ENCODE peak calls at places on chromosome 5, in nine cellular contexts. D is IMR-90; K is psoas muscle; E is sigmoid colon; J is naive thymus-derived CD4-positive, alpha-beta T cell; H is aorta; S is small intestine; W is Peyer's patch; Y is ovary. P is an unnamed sample. For H3K4me1, the result is how much of the 10 kb centered on the place peaks cover.

GRCh38 chr5:110865400-110866094 is 126.7 kb downstream of the SLC25A46 start:
- DNase-seq in D (peak), K (no peak), E (no peak), J (no peak), H (no peak), S (no peak), W (no peak), Y (no peak), P (no peak)

GRCh38 chr5:91052977-91053732 is 330.0 kb downstream of the ARRDC3 start:
- DNase-seq in D (no peak), K (no peak), E (no peak), J (no peak), H (no peak), S (no peak), W (no peak), Y (no peak), P (no peak)

GRCh38 chr5:132293066-132293991 is 865 bp upstream of the SLC22A4 start:
- DNase-seq in D (peak), K (peak), E (peak), J (peak), H (peak), S (peak), W (peak), Y (peak), P (peak)

GRCh38 chr5:59745422-59745863 is 148.1 kb downstream of the PDE4D start:
- DNase-seq in D (peak), K (peak), E (peak), J (no peak), H (no peak), S (no peak), W (peak), Y (no peak), P (no peak)

GRCh38 chr5:101543780-101544179 is 640.7 kb upstream of the ST8SIA4 start:
- DNase-seq in D (peak), K (no peak), E (no peak), J (no peak), H (no peak), S (no peak), W (no peak), Y (no peak), P (no peak)

GRCh38 chr5:154296525-154297159 is 106.1 kb downstream of the GALNT10 start:
- DNase-seq in D (no peak), K (no peak), E (no peak), J (no peak), H (no peak), S (peak), W (no peak), Y (no peak), P (no peak)

GRCh38 chr5:4511996-4512656 is 628.0 kb upstream of the ADAMTS16 start:
- DNase-seq in D (no peak), K (no peak), E (no peak), J (no peak), H (no peak), S (peak), W (no peak), Y (no peak), P (no peak)

GRCh38 chr5:35263266-35263665 is 33.0 kb upstream of the PRLR start:
- DNase-seq in D (no peak), K (no peak), E (no peak), J (no peak), H (no peak), S (no peak), W (no peak), Y (no peak), P (no peak)

GRCh38 chr5:158287643-158288228 is 428.8 kb upstream of the CLINT1 start:
- DNase-seq in D (peak), K (no peak), E (peak), J (no peak), H (no peak), S (no peak), W (peak), Y (peak), P (no peak)

GRCh38 chr5:170311856-170312405 is 14.4 kb upstream of the LCP2 start:
- DNase-seq in D (no peak), K (no peak), E (no peak), J (no peak), H (no peak), S (no peak), W (no peak), Y (no peak), P (no peak)

GRCh38 chr5:65943771-65944170 is 17.4 kb downstream of the ERBIN start:
- DNase-seq in D (no peak), K (no peak), E (no peak), J (no peak), H (no peak), S (no peak), W (no peak), Y (no peak), P (no peak)

GRCh38 chr5:65933295-65933694 is 6.9 kb downstream of the ERBIN start:
- DNase-seq in D (no peak), K (no peak), E (no peak), J (no peak), H (no peak), S (no peak), W (no peak), Y (no peak), P (no peak)

GRCh38 chr5:65932676-65933075 is 6.3 kb downstream of the ERBIN start:
- DNase-seq in D (no peak), K (no peak), E (no peak), J (no peak), H (no peak), S (no peak), W (no peak), Y (no peak), P (no peak)

DNA sequence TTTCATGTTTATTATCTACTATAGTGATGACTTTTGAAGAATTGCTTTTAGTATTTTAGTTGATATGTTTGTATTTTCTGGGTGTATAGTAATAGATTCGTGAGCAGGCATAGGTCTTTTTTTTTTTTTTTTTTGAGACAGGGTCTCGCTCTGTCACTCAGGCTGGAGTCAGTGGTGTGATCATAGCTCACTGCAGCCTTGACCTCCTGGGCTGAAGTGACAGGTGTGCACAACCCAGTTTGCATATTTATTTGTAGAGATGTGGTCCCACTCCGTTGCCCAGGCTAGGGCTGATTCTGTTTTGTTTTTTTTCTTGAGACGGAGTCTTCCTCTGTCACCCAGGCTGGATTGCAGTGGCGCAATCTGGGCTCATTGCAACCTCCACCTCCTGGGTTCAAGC is 11.9 kb downstream of the ERBIN start:
- DNase-seq in D (no peak), K (no peak), E (no peak), J (no peak), H (no peak), S (no peak), W (no peak), Y (no peak), P (no peak)
- H3K4me1 ChIP-seq in D (under half), K (under half), E (under half), J (under half), H (under half), S (under half), W (under half), Y (under half), P (under half)

GRCh38 chr5:139708877-139709586 is 60.9 kb downstream of the CXXC5 start:
- DNase-seq in D (peak), K (peak), E (peak), J (no peak), H (peak), S (no peak), W (peak), Y (no peak), P (peak)
- H3K4me1 ChIP-seq in D (under half), K (under half), E (under half), J (under half), H (under half), S (under half), W (under half), Y (under half), P (under half)

GRCh38 chr5:65832603-65833228 is 93.7 kb upstream of the ERBIN start:
- DNase-seq in D (no peak), K (no peak), E (no peak), J (no peak), H (no peak), S (no peak), W (no peak), Y (no peak), P (no peak)
- H3K4me1 ChIP-seq in D (under half), K (under half), E (under half), J (under half), H (under half), S (under half), W (under half), Y (under half), P (under half)

GRCh38 chr5:56825222-56825824 is 10.0 kb downstream of the MAP3K1 start:
- DNase-seq in D (no peak), K (no peak), E (no peak), J (no peak), H (no peak), S (no peak), W (no peak), Y (no peak), P (no peak)

GRCh38 chr5:56824019-56824418 is 8.7 kb downstream of the MAP3K1 start:
- DNase-seq in D (no peak), K (no peak), E (no peak), J (no peak), H (no peak), S (no peak), W (no peak), Y (no peak), P (no peak)

GRCh38 chr5:56827043-56827442 is 11.7 kb downstream of the MAP3K1 start:
- DNase-seq in D (no peak), K (no peak), E (no peak), J (no peak), H (no peak), S (no peak), W (no peak), Y (no peak), P (no peak)

GRCh38 chr5:56829137-56829536 is 13.8 kb downstream of the MAP3K1 start:
- DNase-seq in D (peak), K (no peak), E (no peak), J (peak), H (no peak), S (no peak), W (peak), Y (no peak), P (no peak)

DNA sequence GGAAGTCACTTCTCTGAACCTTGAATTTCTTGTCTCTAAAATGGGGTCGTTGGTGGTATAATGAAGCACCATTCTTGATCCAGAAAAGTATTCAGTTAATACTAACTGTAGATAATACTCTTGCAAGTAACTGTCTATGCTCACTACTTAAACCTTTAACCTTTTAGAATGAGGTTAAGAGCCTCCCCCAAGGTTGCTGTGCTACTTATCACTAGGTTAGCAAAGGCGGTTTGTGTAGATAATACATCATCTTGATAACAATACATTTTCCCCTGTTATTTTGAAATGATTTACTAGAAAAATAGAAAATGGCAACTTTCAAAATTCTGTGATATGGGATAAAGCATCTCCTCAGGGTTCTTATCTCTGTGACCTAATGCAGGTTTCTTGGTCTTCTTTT is 12.6 kb downstream of the MAP3K1 start:
- DNase-seq in D (no peak), K (no peak), E (no peak), J (no peak), H (no peak), S (no peak), W (no peak), Y (no peak), P (no peak)
- H3K4me1 ChIP-seq in D (under half), K (under half), E (under half), J (half or more), H (under half), S (under half), W (under half), Y (under half), P (under half)

GRCh38 chr5:124742521-124742920 is 3.9 kb downstream of the ZNF608 start:
- DNase-seq in D (no peak), K (no peak), E (no peak), J (no peak), H (no peak), S (no peak), W (no peak), Y (no peak), P (no peak)

GRCh38 chr5:124740991-124741583 is 5.4 kb downstream of the ZNF608 start:
- DNase-seq in D (no peak), K (no peak), E (no peak), J (no peak), H (no peak), S (no peak), W (no peak), Y (no peak), P (no peak)

GRCh38 chr5:124743534-124744169 is 2.8 kb downstream of the ZNF608 start:
- DNase-seq in D (no peak), K (no peak), E (no peak), J (no peak), H (no peak), S (peak), W (peak), Y (no peak), P (peak)

GRCh38 chr5:124742983-124743533 is 3.4 kb downstream of the ZNF608 start:
- DNase-seq in D (peak), K (peak), E (peak), J (no peak), H (no peak), S (peak), W (peak), Y (peak), P (no peak)

GRCh38 chr5:124741711-124742496 is 4.5 kb downstream of the ZNF608 start:
- DNase-seq in D (peak), K (no peak), E (no peak), J (no peak), H (no peak), S (peak), W (peak), Y (peak), P (no peak)
- H3K4me1 ChIP-seq in D (under half), K (half or more), E (half or more), J (under half), H (under half), S (under half), W (under half), Y (under half), P (under half)

P was measured in mucosa of descending colon.